ENCODE peak calls at places on chromosomes 13 and 19, in five cellular contexts. I is midbrain; Z is nephron progenitor cell; Y is iPS-NIHi11; W is activated CD4-positive, alpha-beta memory T cell treated with anti-CD3 and anti-CD28 coated beads, Interleukin-2, amount 10 ng/mL, durations not matched to agents 7 days and 5 days. N is an unnamed sample.

GRCh38 chr19:16892438-16892837 is 3.6 kb downstream of the F2RL3 start:
- DNase-seq in I (no peak), Z (no peak), Y (no peak), W (no peak), N (no peak)

GRCh38 chr13:88908896-88909535 is 1237.8 kb downstream of the SLITRK5 start:
- DNase-seq in I (peak), Z (no peak), Y (no peak), W (no peak), N (peak)

GRCh38 chr13:42071667-42072419 is 23.4 kb downstream of the DGKH start:
- DNase-seq in I (no peak), Z (no peak), Y (no peak), W (no peak), N (no peak)

GRCh38 chr13:77836423-77836822 is 82.2 kb downstream of the EDNRB start:
- DNase-seq in I (no peak), Z (no peak), Y (no peak), W (no peak), N (no peak)

GRCh38 chr13:20128459-20128927 is 32.4 kb downstream of the GJA3 start:
- DNase-seq in I (no peak), Z (peak), Y (peak), W (no peak), N (peak)

GRCh38 chr19:18651738-18652137 is 14.9 kb downstream of the KLHL26 start:
- DNase-seq in I (no peak), Z (no peak), Y (no peak), W (no peak), N (no peak)

GRCh38 chr13:109136873-109137272 is 507.5 kb downstream of the MYO16 start:
- DNase-seq in I (no peak), Z (no peak), Y (no peak), W (no peak), N (no peak)

GRCh38 chr19:49433240-49433901 is 8.0 kb downstream of the SLC17A7 start:
- DNase-seq in I (no peak), Z (no peak), Y (no peak), W (no peak), N (no peak)

GRCh38 chr19:45768644-45769053 is 403 bp downstream of the SIX5 start:
- DNase-seq in I (no peak), Z (peak), Y (no peak), W (peak), N (no peak)

GRCh38 chr19:4197625-4198466 is 15.4 kb downstream of the ANKRD24 start:
- DNase-seq in I (no peak), Z (peak), Y (peak), W (no peak), N (peak)

GRCh38 chr13:112101360-112101930 is 34.5 kb downstream of the SOX1 start:
- DNase-seq in I (no peak), Z (no peak), Y (no peak), W (no peak), N (no peak)

GRCh38 chr19:38514812-38515633 is 81.5 kb downstream of the RYR1 start:
- DNase-seq in I (peak), Z (peak), Y (peak), W (peak), N (peak)

GRCh38 chr13:43473437-43473836 is 313.3 kb downstream of the ENOX1 start:
- DNase-seq in I (no peak), Z (no peak), Y (no peak), W (no peak), N (no peak)

GRCh38 chr13:109666656-109667448 is 119.5 kb downstream of the IRS2 start:
- DNase-seq in I (no peak), Z (no peak), Y (no peak), W (no peak), N (no peak)

N was measured in retina.